ENCODE peak calls at places on chromosomes 13 and 19, in five cellular contexts. L is heart left ventricle, M is transverse colon, V is left lung, R is esophagus squamous epithelium. F is an unnamed sample.
A peak's percentile ranks its signal among the peaks of the same experiment; 100 is the strongest.

GRCh38 chr13:99332456-99332855 is 25.3 kb upstream of the GPR183 start:
- DNase-seq in L (no peak), M (no peak), V (no peak), R (no peak), F (no peak)

GRCh38 chr19:11176466-11177193 is 20.7 kb downstream of the KANK2 start:
- DNase-seq in L (no peak), M (no peak), V (no peak), R (no peak), F (no peak)

GRCh38 chr13:109336730-109337129 is 449.7 kb downstream of the IRS2 start:
- DNase-seq in L (no peak), M (no peak), V (no peak), R (no peak), F (no peak)

GRCh38 chr13:27954406-27954851 is 14.7 kb downstream of the CDX2 start:
- DNase-seq in L (no peak), M (peak; percentile 53), V (peak; percentile 80), R (no peak), F (no peak)

GRCh38 chr13:97540696-97541095 is 106.7 kb downstream of the RAP2A start:
- DNase-seq in L (no peak), M (no peak), V (no peak), R (no peak), F (no peak)

GRCh38 chr13:57787058-57787791 is 155.7 kb downstream of the PCDH17 start:
- DNase-seq in L (no peak), M (no peak), V (no peak), R (no peak), F (no peak)

GRCh38 chr13:35851238-35851814 is 279.9 kb downstream of the DCLK1 start:
- DNase-seq in L (no peak), M (no peak), V (no peak), R (no peak), F (no peak)

GRCh38 chr19:5094768-5095567 is 126.1 kb downstream of the KDM4B start:
- DNase-seq in L (no peak), M (no peak), V (no peak), R (no peak), F (no peak)

GRCh38 chr19:2561221-2561620 is 85.3 kb downstream of the GADD45B start:
- DNase-seq in L (no peak), M (no peak), V (peak; percentile 34), R (no peak), F (no peak)

GRCh38 chr19:50357178-50358100 is 8.0 kb downstream of the NAPSA start:
- DNase-seq in L (peak; percentile 65), M (peak; percentile 79), V (peak; percentile 90), R (peak; percentile 28), F (peak; percentile 75)

GRCh38 chr13:24187185-24187584 is 26.7 kb downstream of the SPATA13 start:
- DNase-seq in L (no peak), M (no peak), V (no peak), R (no peak), F (no peak)

GRCh38 chr13:92719868-92720267 is 506.7 kb upstream of the GPC6 start:
- DNase-seq in L (no peak), M (no peak), V (no peak), R (no peak), F (no peak)

GRCh38 chr19:48568345-48568886 is 16.4 kb downstream of the SULT2B1 start:
- DNase-seq in L (peak; percentile 79), M (peak; percentile 73), V (peak; percentile 91), R (no peak), F (no peak)

GRCh38 chr19:48696353-48697010 is 711 bp downstream of the FUT2 start:
- DNase-seq in L (no peak), M (peak; percentile 41), V (no peak), R (no peak), F (no peak)

GRCh38 chr13:100490692-100491091 is 97.9 kb downstream of the GGACT start:
- DNase-seq in L (no peak), M (no peak), V (no peak), R (no peak), F (no peak)

GRCh38 chr19:48741222-48741999 is 1.0 kb upstream of the RASIP1 start:
- DNase-seq in L (peak; percentile 65), M (peak; percentile 59), V (peak; percentile 80), R (no peak), F (no peak)

GRCh38 chr19:19434483-19435045 is 29.1 kb downstream of the GATAD2A start:
- DNase-seq in L (peak; percentile 59), M (no peak), V (no peak), R (no peak), F (no peak)

GRCh38 chr19:18167011-18167410 is 6.6 kb upstream of the IFI30 start:
- DNase-seq in L (no peak), M (no peak), V (no peak), R (no peak), F (no peak)

GRCh38 chr19:42273407-42274064 is 4.5 kb downstream of the CIC start:
- DNase-seq in L (no peak), M (no peak), V (peak; percentile 73), R (no peak), F (no peak)

GRCh38 chr13:80399340-80400163 is 58.6 kb upstream of the SPRY2 start:
- DNase-seq in L (no peak), M (peak; percentile 23), V (no peak), R (no peak), F (no peak)

GRCh38 chr19:14363203-14364097 is 17.8 kb upstream of the ADGRE5 start:
- DNase-seq in L (peak; percentile 89), M (peak; percentile 75), V (peak; percentile 93), R (no peak), F (peak; percentile 36)

GRCh38 chr13:99370476-99371272 is 63.5 kb upstream of the GPR183 start:
- DNase-seq in L (no peak), M (no peak), V (no peak), R (no peak), F (no peak)

GRCh38 chr13:39250440-39250839 is 212.2 kb downstream of the NHLRC3 start:
- DNase-seq in L (no peak), M (no peak), V (no peak), R (no peak), F (no peak)

GRCh38 chr13:31055589-31055988 is 106.1 kb downstream of the HSPH1 start:
- DNase-seq in L (no peak), M (no peak), V (no peak), R (no peak), F (no peak)

GRCh38 chr13:77409412-77409811 is 82.5 kb upstream of the MYCBP2 start:
- DNase-seq in L (no peak), M (no peak), V (no peak), R (no peak), F (no peak)

DNA sequence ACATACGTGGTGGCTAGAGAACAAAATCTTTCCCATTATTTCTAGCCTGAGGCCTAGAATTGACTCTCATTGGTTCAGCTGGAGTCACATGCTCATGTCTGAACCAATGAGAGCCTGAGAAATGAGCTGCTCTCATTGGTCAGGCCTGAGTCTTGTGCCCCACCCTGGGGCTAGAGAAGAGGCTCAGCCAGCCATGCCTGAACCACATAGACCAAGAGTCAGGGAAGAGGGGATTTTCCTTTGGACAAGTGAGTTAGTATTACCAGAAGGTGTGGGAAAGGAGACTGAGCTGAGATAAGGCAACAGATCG is 6.9 kb downstream of the FXYD5 start:
- DNase-seq in L (no peak), M (no peak), V (no peak), R (no peak), F (no peak)
- H3K9me3 ChIP-seq in L (peaks cover 8% of the 10 kb centered on the region), M (no peaks in the 10 kb centered on the region), V (peaks cover 45% of the 10 kb centered on the region), R (peaks cover 19% of the 10 kb centered on the region), F (peaks cover 5% of the 10 kb centered on the region)

DNA sequence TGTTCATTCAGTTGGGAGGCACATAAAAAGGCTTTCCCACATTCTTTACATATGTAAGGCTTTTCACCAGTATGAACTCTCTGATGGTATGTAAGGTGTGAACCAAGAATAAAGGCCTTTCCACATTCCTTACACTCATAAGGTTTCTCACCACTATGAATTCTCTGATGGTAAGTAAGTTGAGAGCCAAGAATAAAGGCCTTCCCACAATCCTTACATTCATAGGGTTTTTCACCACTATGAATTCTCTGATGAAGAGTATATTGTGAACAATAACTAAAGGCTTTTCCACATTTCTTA is 29.3 kb downstream of the ZNF571 start:
- DNase-seq in L (no peak), M (no peak), V (no peak), R (no peak), F (no peak)
- H3K9me3 ChIP-seq in L (peaks cover 77% of the 10 kb centered on the region), M (peaks cover 84% of the 10 kb centered on the region), V (no peaks in the 10 kb centered on the region), R (no peaks in the 10 kb centered on the region), F (peaks cover 67% of the 10 kb centered on the region)

DNA sequence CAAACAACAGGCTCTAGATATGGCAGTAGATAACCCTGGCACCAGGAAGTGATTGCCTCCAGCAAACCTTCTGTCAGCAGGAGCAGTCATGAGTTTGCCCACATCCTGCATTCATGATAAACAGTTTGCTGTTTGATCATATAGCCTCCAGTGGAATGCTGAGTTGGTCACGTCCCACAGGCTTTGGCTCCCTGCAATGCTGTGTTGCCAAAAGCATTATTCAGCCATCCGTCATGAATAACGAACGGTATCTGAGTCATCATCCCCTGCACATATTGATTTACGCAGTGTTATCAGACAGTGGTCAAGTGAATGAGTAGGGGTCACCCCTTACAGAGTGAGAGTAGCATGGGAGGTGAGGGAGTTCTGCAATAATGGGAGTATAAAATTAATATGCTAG is 21.9 kb upstream of the ZNF432 start:
- DNase-seq in L (no peak), M (no peak), V (no peak), R (no peak), F (no peak)
- H3K9me3 ChIP-seq in L (peaks cover 24% of the 10 kb centered on the region), M (peaks cover 68% of the 10 kb centered on the region), V (peaks cover 100% of the 10 kb centered on the region), R (peaks cover 95% of the 10 kb centered on the region), F (peaks cover 72% of the 10 kb centered on the region)

GRCh38 chr19:23481043-23481442 is 85.8 kb upstream of the ZNF91 start:
- DNase-seq in L (no peak), M (no peak), V (no peak), R (no peak), F (no peak)

GRCh38 chr19:23470873-23471555 is 75.7 kb upstream of the ZNF91 start:
- DNase-seq in L (no peak), M (peak; percentile 34), V (no peak), R (no peak), F (no peak)

GRCh38 chr19:23474172-23474571 is 78.9 kb upstream of the ZNF91 start:
- DNase-seq in L (no peak), M (no peak), V (no peak), R (no peak), F (no peak)

GRCh38 chr19:23474761-23475160 is 79.5 kb upstream of the ZNF91 start:
- DNase-seq in L (no peak), M (no peak), V (no peak), R (no peak), F (no peak)

GRCh38 chr19:23475477-23475876 is 80.2 kb upstream of the ZNF91 start:
- DNase-seq in L (no peak), M (no peak), V (no peak), R (no peak), F (no peak)
- H3K9me3 ChIP-seq in L (no peaks in the 10 kb centered on the region), M (no peaks in the 10 kb centered on the region), V (peaks cover 60% of the 10 kb centered on the region), R (no peaks in the 10 kb centered on the region), F (no peaks in the 10 kb centered on the region)

GRCh38 chr19:39983695-39984302 is 12.8 kb downstream of the PSMC4 start:
- DNase-seq in L (no peak), M (no peak), V (no peak), R (no peak), F (no peak)
- H3K9me3 ChIP-seq in L (no peaks in the 10 kb centered on the region), M (peaks cover 27% of the 10 kb centered on the region), V (peaks cover 39% of the 10 kb centered on the region), R (peaks cover 16% of the 10 kb centered on the region), F (peaks cover 9% of the 10 kb centered on the region)

GRCh38 chr19:57389194-57389729 is 392 bp upstream of the ZNF548 start:
- DNase-seq in L (no peak), M (no peak), V (no peak), R (no peak), F (no peak)
- H3K9me3 ChIP-seq in L (no peaks in the 10 kb centered on the region), M (peaks cover 3% of the 10 kb centered on the region), V (peaks cover 4% of the 10 kb centered on the region), R (no peaks in the 10 kb centered on the region), F (no peaks in the 10 kb centered on the region)

GRCh38 chr19:6947745-6948144 is 60.4 kb downstream of the ADGRE1 start:
- DNase-seq in L (no peak), M (no peak), V (no peak), R (no peak), F (no peak)
- H3K9me3 ChIP-seq in L (no peaks in the 10 kb centered on the region), M (no peaks in the 10 kb centered on the region), V (no peaks in the 10 kb centered on the region), R (no peaks in the 10 kb centered on the region), F (no peaks in the 10 kb centered on the region)

F was measured in T-helper 17 cell.